ENCODE peak calls at places on chromosomes 5 and 9, in eight cellular contexts. E is left ventricle myocardium inferior; P is neuronal stem cell; G is CD8-positive, alpha-beta T cell; A is GM06990; M is PC-3; Y is CD4-positive, CD25-positive, alpha-beta regulatory T cell; U is AG04450. Z is an unnamed sample.

GRCh38 chr9:78575791-78576190 is 278.9 kb downstream of the PSAT1 start:
- DNase-seq in M (no peak), A (no peak), Y (no peak), P (peak; percentile 47), G (no peak), E (no peak), U (no peak), Z (no peak)

GRCh38 chr9:136514022-136514714 is 31.3 kb upstream of the SEC16A start:
- DNase-seq in P (no peak), E (no peak), Y (no peak), G (no peak), U (no peak), A (no peak), M (no peak), Z (no peak)

GRCh38 chr5:95810305-95811125 is 12.0 kb downstream of the GLRX start:
- DNase-seq in M (peak; percentile 26), E (no peak), Y (no peak), A (no peak), U (no peak), P (no peak), G (no peak), Z (no peak)

GRCh38 chr9:129194222-129194621 is 16.2 kb upstream of the IER5L start:
- DNase-seq in P (no peak), A (no peak), E (no peak), M (no peak), Y (no peak), U (no peak), G (no peak), Z (no peak)

GRCh38 chr5:132258102-132259060 is 885 bp downstream of the PDLIM4 start:
- DNase-seq in P (no peak), A (no peak), Y (no peak), G (no peak), E (no peak), U (no peak), M (peak; percentile 14), Z (no peak)

GRCh38 chr9:123996731-123997421 is 14.7 kb upstream of the LHX2 start:
- DNase-seq in E (no peak), Y (no peak), P (peak; percentile 15), G (no peak), U (no peak), A (peak; percentile 64), M (no peak), Z (no peak)

GRCh38 chr5:36724429-36725332 is 118.3 kb downstream of the SLC1A3 start:
- DNase-seq in G (no peak), Y (peak; percentile 10), P (no peak), A (peak; percentile 82), U (no peak), M (peak; percentile 14), E (peak; percentile 40), Z (no peak)

GRCh38 chr5:67181648-67182218 is 14.9 kb downstream of the CD180 start:
- DNase-seq in U (no peak), E (no peak), G (no peak), P (no peak), M (no peak), A (no peak), Y (no peak), Z (no peak)

GRCh38 chr9:14482856-14483255 is 168.9 kb upstream of the NFIB start:
- DNase-seq in M (no peak), P (no peak), Y (no peak), A (no peak), G (no peak), E (no peak), U (no peak), Z (no peak)

GRCh38 chr9:14480561-14480960 is 166.6 kb upstream of the NFIB start:
- DNase-seq in G (no peak), P (no peak), U (no peak), E (no peak), M (no peak), Y (no peak), A (no peak), Z (no peak)

GRCh38 chr9:14478175-14479165 is 164.5 kb upstream of the NFIB start:
- DNase-seq in E (no peak), U (no peak), Y (no peak), M (no peak), G (no peak), A (no peak), P (no peak), Z (no peak)

DNA sequence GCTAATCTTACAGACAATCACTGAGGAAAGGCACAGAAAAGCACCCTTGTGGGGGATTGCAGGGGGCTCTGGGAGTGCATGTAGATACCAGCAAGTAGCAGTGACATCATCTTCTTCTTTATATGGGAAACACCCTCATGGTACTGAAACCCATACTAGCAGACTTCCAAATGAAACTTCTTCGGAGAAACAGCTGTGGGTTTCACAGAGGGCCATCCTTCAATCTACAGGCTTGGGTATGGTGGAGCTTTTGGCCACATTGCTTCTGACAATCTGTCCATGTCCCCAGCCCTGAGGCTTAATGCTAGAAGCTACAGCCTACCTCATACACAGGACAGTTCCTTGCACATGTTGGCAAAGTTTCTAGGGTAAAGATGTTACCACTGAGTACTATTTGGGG is 165.2 kb upstream of the NFIB start:
- DNase-seq in U (no peak), M (no peak), A (no peak), E (no peak), Y (no peak), G (no peak), P (no peak), Z (no peak)
- H3K27me3 ChIP-seq in U (no peaks in the 10 kb centered on the region), M (no peaks in the 10 kb centered on the region), A (peaks cover 2% of the 10 kb centered on the region), E (no peaks in the 10 kb centered on the region), Y (no peaks in the 10 kb centered on the region), G (no peaks in the 10 kb centered on the region), P (peaks cover 4% of the 10 kb centered on the region), Z (no peaks in the 10 kb centered on the region)

GRCh38 chr5:176560364-176560763 is 11.2 kb downstream of the CDHR2 start:
- DNase-seq in P (no peak), E (no peak), U (no peak), A (no peak), G (no peak), M (no peak), Y (no peak), Z (no peak)
- H3K27me3 ChIP-seq in P (peaks cover 6% of the 10 kb centered on the region), E (peaks cover 34% of the 10 kb centered on the region), U (peaks cover 4% of the 10 kb centered on the region), A (no peaks in the 10 kb centered on the region), G (no peaks in the 10 kb centered on the region), M (no peaks in the 10 kb centered on the region), Y (no peaks in the 10 kb centered on the region), Z (no peaks in the 10 kb centered on the region)

GRCh38 chr5:575636-576035 is 36.5 kb upstream of the CEP72 start:
- DNase-seq in U (no peak), P (no peak), G (no peak), Y (no peak), M (no peak), A (no peak), E (no peak), Z (no peak)

GRCh38 chr5:574906-575305 is 37.2 kb upstream of the CEP72 start:
- DNase-seq in Y (no peak), G (no peak), P (no peak), E (no peak), A (no peak), M (no peak), U (no peak), Z (no peak)

GRCh38 chr5:573206-573605 is 38.9 kb upstream of the CEP72 start:
- DNase-seq in G (no peak), M (peak; percentile 62), Y (no peak), E (no peak), U (no peak), P (no peak), A (no peak), Z (no peak)

GRCh38 chr5:572398-573019 is 39.6 kb upstream of the CEP72 start:
- DNase-seq in U (no peak), Y (no peak), E (no peak), P (no peak), G (no peak), A (no peak), M (no peak), Z (no peak)

GRCh38 chr5:573976-574375 is 38.2 kb upstream of the CEP72 start:
- DNase-seq in Y (no peak), U (no peak), E (no peak), P (no peak), A (no peak), M (no peak), G (no peak), Z (no peak)
- H3K27me3 ChIP-seq in Y (peaks cover 10% of the 10 kb centered on the region), U (peaks cover 28% of the 10 kb centered on the region), E (peaks cover 78% of the 10 kb centered on the region), P (peaks cover 28% of the 10 kb centered on the region), A (no peaks in the 10 kb centered on the region), M (peaks cover 22% of the 10 kb centered on the region), G (peaks cover 3% of the 10 kb centered on the region), Z (peaks cover 10% of the 10 kb centered on the region)

GRCh38 chr5:73433982-73434342 is 14.6 kb downstream of the FOXD1 start:
- DNase-seq in E (no peak), U (no peak), M (no peak), P (no peak), Y (no peak), G (no peak), A (no peak), Z (no peak)

GRCh38 chr5:73433272-73433981 is 15.2 kb downstream of the FOXD1 start:
- DNase-seq in G (no peak), U (no peak), M (no peak), E (no peak), A (no peak), P (no peak), Y (no peak), Z (no peak)

GRCh38 chr5:73434921-73435320 is 13.7 kb downstream of the FOXD1 start:
- DNase-seq in P (no peak), A (no peak), Y (no peak), U (no peak), M (no peak), E (no peak), G (no peak), Z (no peak)

GRCh38 chr5:73434461-73434860 is 14.1 kb downstream of the FOXD1 start:
- DNase-seq in E (no peak), P (no peak), Y (no peak), A (no peak), M (peak; percentile 23), U (no peak), G (no peak), Z (no peak)

DNA sequence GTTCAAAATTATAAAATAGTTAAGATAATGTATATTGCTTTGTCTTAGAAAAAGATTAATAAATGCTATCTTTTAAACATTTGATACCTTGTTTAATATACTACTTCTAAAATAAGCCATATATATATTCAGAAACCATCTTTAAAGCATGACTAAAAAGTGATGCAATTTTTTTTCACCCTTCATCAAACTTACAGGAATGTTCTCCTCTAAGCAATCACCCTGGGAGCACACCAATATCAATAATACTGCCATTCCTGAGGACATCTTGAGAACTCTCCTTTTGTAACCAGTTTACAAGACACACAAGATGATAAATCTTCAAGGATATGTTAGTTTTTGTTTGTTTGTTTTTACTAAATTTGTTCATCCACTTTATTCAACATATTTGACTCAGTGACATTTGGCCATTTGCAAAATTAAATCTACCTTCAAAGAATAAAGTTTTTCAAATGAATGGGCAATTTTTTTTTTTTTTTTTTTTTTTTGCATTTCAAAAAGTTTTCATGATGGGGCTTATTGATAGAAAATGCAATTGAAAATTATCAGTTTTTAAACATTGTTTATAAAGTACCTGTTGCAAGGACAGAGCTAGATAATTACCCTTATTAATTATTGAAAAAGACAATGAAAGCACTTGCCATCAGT is 17.2 kb downstream of the FOXD1 start:
- DNase-seq in M (no peak), Y (no peak), U (no peak), A (no peak), G (no peak), E (no peak), P (no peak), Z (no peak)
- H3K27me3 ChIP-seq in M (no peaks in the 10 kb centered on the region), Y (peaks cover 50% of the 10 kb centered on the region), U (no peaks in the 10 kb centered on the region), A (no peaks in the 10 kb centered on the region), G (peaks cover 16% of the 10 kb centered on the region), E (peaks cover 99% of the 10 kb centered on the region), P (peaks cover 72% of the 10 kb centered on the region), Z (no peaks in the 10 kb centered on the region)

GRCh38 chr5:168947212-168947868 is 353.6 kb downstream of the SLIT3 start:
- DNase-seq in U (no peak), E (peak; percentile 24), Y (no peak), A (peak; percentile 17), M (peak; percentile 67), P (peak; percentile 52), G (no peak), Z (peak; percentile 20)
- H3K27me3 ChIP-seq in U (no peaks in the 10 kb centered on the region), E (no peaks in the 10 kb centered on the region), Y (no peaks in the 10 kb centered on the region), A (no peaks in the 10 kb centered on the region), M (peaks cover 14% of the 10 kb centered on the region), P (peaks cover 6% of the 10 kb centered on the region), G (no peaks in the 10 kb centered on the region), Z (no peaks in the 10 kb centered on the region)